ENCODE peak calls at places on chromosomes 3 and 15, in five cellular contexts. One of them, this sample, is unnamed.
A peak's percentile ranks its signal among the peaks of the same experiment; 100 is the strongest.

GRCh38 chr3:55882006-55882405 is 394.9 kb upstream of the WNT5A start:
- DNase-seq in transverse colon: no peak
- DNase-seq in testis: no peak
- DNase-seq in adrenal gland: no peak
- DNase-seq in tibial nerve: no peak
- DNase-seq in this sample: no peak

GRCh38 chr15:68210821-68211655 is 5.9 kb upstream of the CALML4 start:
- DNase-seq in transverse colon: peak; percentile 75
- DNase-seq in testis: peak; percentile 57
- DNase-seq in adrenal gland: peak; percentile 79
- DNase-seq in tibial nerve: peak; percentile 41
- DNase-seq in this sample: peak; percentile 26

GRCh38 chr3:184788751-184789150 is 23.2 kb upstream of the VPS8 start:
- DNase-seq in transverse colon: no peak
- DNase-seq in testis: no peak
- DNase-seq in adrenal gland: no peak
- DNase-seq in tibial nerve: no peak
- DNase-seq in this sample: peak; percentile 89

GRCh38 chr3:109109574-109109973 is 8.4 kb downstream of the MORC1 start:
- DNase-seq in transverse colon: no peak
- DNase-seq in testis: no peak
- DNase-seq in adrenal gland: no peak
- DNase-seq in tibial nerve: no peak
- DNase-seq in this sample: no peak

GRCh38 chr3:161977850-161978249 is 481.2 kb downstream of the OTOL1 start:
- DNase-seq in transverse colon: no peak
- DNase-seq in testis: no peak
- DNase-seq in adrenal gland: no peak
- DNase-seq in tibial nerve: no peak
- DNase-seq in this sample: no peak

GRCh38 chr3:101850327-101851048 is 1.2 kb downstream of the NFKBIZ start:
- DNase-seq in transverse colon: no peak
- DNase-seq in testis: no peak
- DNase-seq in adrenal gland: no peak
- DNase-seq in tibial nerve: no peak
- DNase-seq in this sample: no peak

GRCh38 chr3:22263042-22263441 is 512.0 kb upstream of the ZNF385D start:
- DNase-seq in transverse colon: no peak
- DNase-seq in testis: no peak
- DNase-seq in adrenal gland: no peak
- DNase-seq in tibial nerve: no peak
- DNase-seq in this sample: no peak

GRCh38 chr15:99059010-99059981 is 45.6 kb upstream of the SYNM start:
- DNase-seq in transverse colon: peak; percentile 71
- DNase-seq in testis: peak; percentile 79
- DNase-seq in adrenal gland: peak; percentile 80
- DNase-seq in tibial nerve: peak; percentile 69
- DNase-seq in this sample: peak; percentile 63

GRCh38 chr3:45462522-45463262 is 74.3 kb downstream of the LARS2 start:
- DNase-seq in transverse colon: no peak
- DNase-seq in testis: no peak
- DNase-seq in adrenal gland: no peak
- DNase-seq in tibial nerve: no peak
- DNase-seq in this sample: no peak

GRCh38 chr3:112671930-112672715 is 31.2 kb upstream of the CCDC80 start:
- DNase-seq in transverse colon: no peak
- DNase-seq in testis: no peak
- DNase-seq in adrenal gland: no peak
- DNase-seq in tibial nerve: no peak
- DNase-seq in this sample: peak; percentile 19

GRCh38 chr3:119234610-119235009 is 6.1 kb downstream of the B4GALT4 start:
- DNase-seq in transverse colon: no peak
- DNase-seq in testis: no peak
- DNase-seq in adrenal gland: no peak
- DNase-seq in tibial nerve: no peak
- DNase-seq in this sample: no peak

GRCh38 chr15:67267951-67268941 is 13.7 kb downstream of the IQCH start:
- DNase-seq in transverse colon: no peak
- DNase-seq in testis: no peak
- DNase-seq in adrenal gland: no peak
- DNase-seq in tibial nerve: no peak
- DNase-seq in this sample: no peak

GRCh38 chr3:184574552-184575430 is 13.2 kb downstream of the EPHB3 start:
- DNase-seq in transverse colon: no peak
- DNase-seq in testis: no peak
- DNase-seq in adrenal gland: no peak
- DNase-seq in tibial nerve: no peak
- DNase-seq in this sample: no peak

GRCh38 chr3:71064288-71064975 is 519.1 kb downstream of the FOXP1 start:
- DNase-seq in transverse colon: peak; percentile 62
- DNase-seq in testis: no peak
- DNase-seq in adrenal gland: peak; percentile 58
- DNase-seq in tibial nerve: no peak
- DNase-seq in this sample: peak; percentile 25

DNA sequence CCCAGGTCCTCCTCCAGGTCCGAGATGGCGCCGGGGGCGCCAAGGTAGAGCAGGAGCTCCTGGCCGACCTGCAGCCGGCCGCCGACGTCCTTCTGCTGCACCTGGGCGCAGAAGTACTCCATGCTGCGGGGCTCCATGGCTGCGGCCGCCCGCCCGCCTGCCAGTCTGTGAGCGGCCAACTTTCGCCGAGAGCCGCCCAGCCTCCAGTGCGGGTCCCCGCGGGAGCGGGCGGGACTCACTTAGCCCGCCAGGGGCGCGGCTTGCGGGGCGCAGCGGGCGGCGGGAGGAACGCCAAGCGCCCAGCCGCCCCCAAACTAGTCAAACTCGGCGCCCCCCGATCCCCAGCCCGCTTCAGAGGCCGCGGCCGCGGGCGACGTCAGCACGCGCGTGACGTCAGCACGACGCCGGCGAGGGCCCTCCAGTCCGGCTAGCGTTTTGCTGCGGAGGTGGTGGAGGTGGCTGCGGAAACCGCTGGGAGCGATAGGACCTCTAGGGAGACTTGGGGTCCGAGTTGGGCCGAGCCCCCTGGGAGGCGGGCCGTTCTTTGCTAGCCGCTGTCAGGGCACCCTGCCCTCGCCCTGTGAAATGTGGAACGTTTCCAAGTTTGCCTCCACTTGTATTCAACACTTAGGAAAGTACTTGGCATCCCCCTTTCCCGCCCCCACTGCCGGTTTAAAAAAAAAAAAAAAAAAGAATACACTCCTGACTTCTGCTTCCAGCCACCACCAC is at the start of gene CLASP2:
- DNase-seq in transverse colon: peak; percentile 91
- DNase-seq in testis: peak; percentile 93
- DNase-seq in adrenal gland: peak; percentile 92
- DNase-seq in tibial nerve: peak; percentile 64
- DNase-seq in this sample: peak; percentile 80
- TF ChIP-seq POLR2A in transverse colon: peak; percentile 74
- TF ChIP-seq POLR2A in testis: peak; percentile 73
- TF ChIP-seq POLR2A in adrenal gland: peak; percentile 83
- TF ChIP-seq POLR2A in tibial nerve: peak; percentile 52
- TF ChIP-seq POLR2A in this sample: peak; percentile 86

DNA sequence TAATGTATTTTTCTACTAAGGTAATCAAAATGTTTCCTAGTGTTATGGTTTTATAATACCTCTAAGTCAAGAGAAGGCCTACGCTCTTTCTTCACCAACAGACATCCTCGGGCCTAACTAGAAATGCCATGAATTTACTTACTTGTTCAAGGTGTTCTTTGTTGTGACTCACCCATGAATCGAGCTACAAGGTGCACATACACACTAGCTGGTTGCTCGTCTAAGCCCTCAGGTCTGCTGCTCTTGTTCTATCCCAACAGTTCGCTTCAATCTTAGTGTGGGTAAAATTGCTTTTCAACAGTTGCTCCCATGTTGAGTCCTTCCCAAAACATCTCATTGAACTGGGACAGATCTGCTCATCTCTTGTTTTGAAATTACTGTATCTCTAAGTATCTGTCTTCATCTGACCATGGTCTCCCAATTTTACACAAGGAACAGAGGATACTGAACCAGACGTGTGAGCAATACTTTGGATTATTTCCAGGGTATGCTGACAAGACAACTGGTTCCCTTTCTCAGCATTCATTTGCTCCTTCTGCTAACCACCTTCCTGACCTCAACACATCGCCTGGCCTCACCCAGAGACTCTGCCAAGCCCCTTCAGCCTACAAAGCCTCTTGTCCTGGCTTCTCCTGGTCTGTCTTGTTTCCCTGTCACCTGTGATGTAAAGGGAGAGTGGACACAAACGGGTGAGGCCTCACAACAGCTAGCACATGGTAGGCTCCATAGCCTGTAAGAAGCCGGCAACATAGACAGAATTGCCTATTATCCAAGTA is 84.2 kb downstream of the NEDD4 start:
- DNase-seq in transverse colon: no peak
- DNase-seq in testis: no peak
- DNase-seq in adrenal gland: no peak
- DNase-seq in tibial nerve: no peak
- DNase-seq in this sample: no peak
- TF ChIP-seq POLR2A in transverse colon: no peak
- TF ChIP-seq POLR2A in testis: no peak
- TF ChIP-seq POLR2A in adrenal gland: no peak
- TF ChIP-seq POLR2A in tibial nerve: no peak
- TF ChIP-seq POLR2A in this sample: no peak

GRCh38 chr15:79973445-79974180 is 2.6 kb upstream of the BCL2A1 start:
- DNase-seq in transverse colon: no peak
- DNase-seq in testis: no peak
- DNase-seq in adrenal gland: peak; percentile 30
- DNase-seq in tibial nerve: no peak
- DNase-seq in this sample: no peak
- TF ChIP-seq POLR2A in transverse colon: no peak
- TF ChIP-seq POLR2A in testis: no peak
- TF ChIP-seq POLR2A in adrenal gland: no peak
- TF ChIP-seq POLR2A in tibial nerve: no peak
- TF ChIP-seq POLR2A in this sample: no peak

GRCh38 chr3:143089965-143090364 is 29.6 kb upstream of the CHST2 start:
- DNase-seq in transverse colon: no peak
- DNase-seq in testis: no peak
- DNase-seq in adrenal gland: no peak
- DNase-seq in tibial nerve: no peak
- DNase-seq in this sample: no peak

GRCh38 chr3:143090966-143091365 is 28.6 kb upstream of the CHST2 start:
- DNase-seq in transverse colon: no peak
- DNase-seq in testis: no peak
- DNase-seq in adrenal gland: no peak
- DNase-seq in tibial nerve: no peak
- DNase-seq in this sample: no peak

GRCh38 chr3:143088835-143089234 is 30.7 kb upstream of the CHST2 start:
- DNase-seq in transverse colon: no peak
- DNase-seq in testis: no peak
- DNase-seq in adrenal gland: no peak
- DNase-seq in tibial nerve: no peak
- DNase-seq in this sample: no peak

GRCh38 chr3:143091438-143091837 is 28.1 kb upstream of the CHST2 start:
- DNase-seq in transverse colon: no peak
- DNase-seq in testis: no peak
- DNase-seq in adrenal gland: no peak
- DNase-seq in tibial nerve: no peak
- DNase-seq in this sample: no peak

GRCh38 chr3:143090486-143090885 is 29.1 kb upstream of the CHST2 start:
- DNase-seq in transverse colon: no peak
- DNase-seq in testis: no peak
- DNase-seq in adrenal gland: no peak
- DNase-seq in tibial nerve: no peak
- DNase-seq in this sample: no peak
- TF ChIP-seq POLR2A in transverse colon: no peak
- TF ChIP-seq POLR2A in testis: no peak
- TF ChIP-seq POLR2A in adrenal gland: no peak
- TF ChIP-seq POLR2A in tibial nerve: no peak
- TF ChIP-seq POLR2A in this sample: no peak

GRCh38 chr3:51955893-51956770 is 951 bp downstream of the GPR62 start:
- DNase-seq in transverse colon: peak; percentile 52
- DNase-seq in testis: peak; percentile 63
- DNase-seq in adrenal gland: peak; percentile 80
- DNase-seq in tibial nerve: no peak
- DNase-seq in this sample: no peak
- TF ChIP-seq POLR2A in transverse colon: no peak
- TF ChIP-seq POLR2A in testis: no peak
- TF ChIP-seq POLR2A in adrenal gland: peak; percentile 15
- TF ChIP-seq POLR2A in tibial nerve: no peak
- TF ChIP-seq POLR2A in this sample: no peak

GRCh38 chr3:133820889-133821675 is 15.5 kb downstream of the SRPRB start:
- DNase-seq in transverse colon: no peak
- DNase-seq in testis: no peak
- DNase-seq in adrenal gland: peak; percentile 42
- DNase-seq in tibial nerve: no peak
- DNase-seq in this sample: no peak
- TF ChIP-seq POLR2A in transverse colon: no peak
- TF ChIP-seq POLR2A in testis: no peak
- TF ChIP-seq POLR2A in adrenal gland: no peak
- TF ChIP-seq POLR2A in tibial nerve: no peak
- TF ChIP-seq POLR2A in this sample: no peak

This sample was measured in H54.